ENCODE peak calls at places on chromosomes 6 and 20, in four cellular contexts. O, W, C and R are unnamed samples.

GRCh38 chr20:23690581-23690980 is 1.7 kb upstream of the CST4 start:
- DNase-seq in W (no peak), O (no peak), C (no peak), R (no peak)

GRCh38 chr6:37314803-37315515 is 38.8 kb upstream of the RNF8 start:
- DNase-seq in W (no peak), O (no peak), C (no peak), R (no peak)

GRCh38 chr20:8757146-8757545 is 311.7 kb upstream of the PLCB4 start:
- DNase-seq in O (no peak), W (no peak), C (no peak), R (no peak)

GRCh38 chr6:158654498-158654897 is 4.6 kb downstream of the SYTL3 start:
- DNase-seq in C (no peak), W (no peak), O (peak; percentile 80), R (peak; percentile 59)

GRCh38 chr6:112365952-112366351 is 18.8 kb downstream of the RFPL4B start:
- DNase-seq in O (no peak), W (no peak), C (no peak), R (no peak)

GRCh38 chr6:112245511-112246203 is 8.7 kb downstream of the LAMA4 start:
- DNase-seq in C (no peak), O (no peak), W (no peak), R (no peak)

GRCh38 chr6:56628105-56628504 is 14.6 kb downstream of the DST start:
- DNase-seq in W (no peak), C (no peak), O (no peak), R (no peak)

GRCh38 chr6:9461161-9461560 is 953.7 kb downstream of the TFAP2A start:
- DNase-seq in O (no peak), W (no peak), C (no peak), R (no peak)

GRCh38 chr6:130933712-130934200 is 106.5 kb downstream of the SMLR1 start:
- DNase-seq in W (no peak), O (no peak), C (no peak), R (no peak)

DNA sequence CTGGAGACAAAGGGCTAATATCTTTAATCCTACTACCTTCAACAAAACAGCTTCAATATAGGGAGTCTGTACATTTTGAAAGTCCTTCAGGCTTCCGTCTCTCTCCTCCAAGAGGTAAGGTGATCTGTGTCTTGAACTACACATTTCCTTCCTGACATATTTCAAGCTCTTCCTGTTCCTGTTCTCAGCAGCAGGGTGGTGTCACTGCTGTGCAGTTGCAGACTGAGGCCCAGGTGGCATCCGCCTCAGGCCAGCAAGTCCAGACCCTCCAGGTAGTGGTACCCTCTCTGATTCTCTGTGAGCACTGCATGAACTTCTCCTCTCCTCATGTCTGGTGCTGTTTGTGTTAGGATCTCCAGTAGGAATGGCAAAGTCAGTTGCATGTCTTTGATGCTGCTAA is 7.8 kb downstream of the NFYA start:
- DNase-seq in C (no peak), O (no peak), W (no peak), R (no peak)
- H3K36me3 ChIP-seq in C (no peaks in the 10 kb centered on the region), O (peaks cover 63% of the 10 kb centered on the region), W (no peaks in the 10 kb centered on the region), R (peaks cover 11% of the 10 kb centered on the region)

GRCh38 chr6:44115866-44116265 is 11.4 kb downstream of the MRPL14 start:
- DNase-seq in O (no peak), W (no peak), C (no peak), R (no peak)
- H3K4me1 ChIP-seq in O (peaks cover 71% of the 10 kb centered on the region), W (no peaks in the 10 kb centered on the region), C (no peaks in the 10 kb centered on the region), R (peaks cover 22% of the 10 kb centered on the region)

DNA sequence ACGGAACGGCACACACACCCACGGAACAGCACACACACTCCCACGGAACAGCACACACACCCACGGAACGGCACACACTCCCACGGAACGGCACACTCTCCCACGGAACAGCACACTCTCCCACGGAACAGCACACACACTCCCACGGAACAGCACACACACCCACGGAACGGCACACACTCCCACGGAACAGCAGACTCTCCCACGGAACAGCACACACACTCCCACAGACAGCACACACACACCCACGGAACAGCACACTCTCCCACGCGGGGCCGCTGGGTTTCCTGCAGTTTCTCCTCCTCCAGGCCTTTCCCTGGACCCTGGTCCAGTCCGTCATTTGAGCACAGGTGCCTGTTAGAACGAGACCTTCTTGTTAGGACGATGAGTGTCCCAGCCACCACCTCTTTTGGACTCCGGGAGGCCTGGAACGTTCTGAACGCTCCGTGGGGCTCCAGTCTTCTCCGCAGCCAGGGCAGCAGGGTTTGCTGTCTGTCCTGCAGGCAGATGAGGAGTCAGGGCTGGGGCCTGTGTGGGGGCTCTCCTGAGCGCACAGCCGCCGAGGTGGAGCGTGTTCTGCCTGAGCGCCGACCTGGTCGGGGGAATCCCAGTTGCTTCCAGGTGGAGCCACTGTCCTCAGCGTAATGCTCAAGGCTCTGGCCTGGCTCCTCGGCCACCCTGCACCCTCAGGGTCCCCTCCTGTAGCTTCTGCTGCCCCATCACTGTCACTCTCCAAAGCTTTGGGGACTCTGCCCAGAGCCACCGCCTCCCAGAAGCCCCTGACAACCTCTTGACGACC is 17.6 kb upstream of the TNFRSF6B start:
- DNase-seq in C (no peak), O (no peak), W (no peak), R (no peak)
- H3K36me3 ChIP-seq in C (no peaks in the 10 kb centered on the region), O (peaks cover 55% of the 10 kb centered on the region), W (no peaks in the 10 kb centered on the region), R (no peaks in the 10 kb centered on the region)

GRCh38 chr20:49272654-49273053 is 5.2 kb downstream of the ZNFX1 start:
- DNase-seq in C (no peak), O (no peak), W (no peak), R (no peak)
- H3K4me1 ChIP-seq in C (peaks cover 12% of the 10 kb centered on the region), O (peaks cover 80% of the 10 kb centered on the region), W (no peaks in the 10 kb centered on the region), R (peaks cover 20% of the 10 kb centered on the region)